ENCODE peak calls at places on chromosomes 3 and 15, in six cellular contexts. W is HCT116, N is stomach, J is esophagus muscularis mucosa, U is heart left ventricle, K is IMR-90. V is an unnamed sample.

GRCh38 chr3:144031938-144032337 is 60.3 kb downstream of the DIPK2A start:
- DNase-seq in U (peak; percentile 46), W (no peak), J (no peak), K (no peak), N (peak; percentile 79), V (peak; percentile 78)

GRCh38 chr3:114179575-114179974 is 723 bp upstream of the DRD3 start:
- DNase-seq in W (peak; percentile 15), N (no peak), K (peak; percentile 32), U (no peak), J (no peak), V (no peak)

GRCh38 chr3:129161860-129162271 is 1.0 kb upstream of the ISY1 start:
- DNase-seq in W (no peak), J (no peak), N (no peak), U (peak; percentile 35), K (peak; percentile 8), V (no peak)

GRCh38 chr3:120284702-120285507 is at the start of gene GPR156:
- DNase-seq in W (no peak), J (no peak), U (peak; percentile 30), N (no peak), K (no peak), V (no peak)

GRCh38 chr3:85801955-85802354 is 843.2 kb downstream of the CADM2 start:
- DNase-seq in K (no peak), N (no peak), W (no peak), U (no peak), J (no peak), V (no peak)

GRCh38 chr15:47991376-47991775 is 129.4 kb upstream of the SLC24A5 start:
- DNase-seq in K (peak; percentile 25), U (no peak), J (no peak), W (no peak), N (no peak), V (no peak)

GRCh38 chr15:50593761-50594160 is 47.3 kb upstream of the USP50 start:
- DNase-seq in J (no peak), K (no peak), U (no peak), N (no peak), W (no peak), V (no peak)

GRCh38 chr3:64196236-64196929 is 28.9 kb downstream of the PRICKLE2 start:
- DNase-seq in J (no peak), N (no peak), U (no peak), W (no peak), K (no peak), V (no peak)

GRCh38 chr3:3847994-3848970 is 49.1 kb downstream of the LRRN1 start:
- DNase-seq in K (no peak), N (no peak), U (no peak), J (no peak), W (no peak), V (no peak)

GRCh38 chr15:34329006-34329405 is 8.6 kb downstream of the SLC12A6 start:
- DNase-seq in J (no peak), N (no peak), U (no peak), W (no peak), K (no peak), V (no peak)

GRCh38 chr15:34327906-34328305 is 9.7 kb downstream of the SLC12A6 start:
- DNase-seq in W (no peak), K (no peak), N (no peak), U (no peak), J (no peak), V (no peak)

GRCh38 chr15:34323217-34323616 is 14.4 kb downstream of the SLC12A6 start:
- DNase-seq in U (no peak), J (no peak), W (no peak), N (no peak), K (no peak), V (no peak)

GRCh38 chr15:34324933-34325332 is 12.6 kb downstream of the SLC12A6 start:
- DNase-seq in U (no peak), N (no peak), W (no peak), K (no peak), J (no peak), V (no peak)

GRCh38 chr15:34325368-34325767 is 12.2 kb downstream of the SLC12A6 start:
- DNase-seq in N (no peak), K (no peak), W (no peak), U (no peak), J (no peak), V (no peak)
- H3K27me3 ChIP-seq in N (no peaks in the 10 kb centered on the region), K (no peaks in the 10 kb centered on the region), W (no peaks in the 10 kb centered on the region), U (no peaks in the 10 kb centered on the region), J (no peaks in the 10 kb centered on the region), V (no peaks in the 10 kb centered on the region)

GRCh38 chr3:28800203-28800602 is 451.6 kb upstream of the AZI2 start:
- DNase-seq in N (no peak), W (no peak), J (no peak), K (no peak), U (no peak), V (no peak)
- TF ChIP-seq POLR2A in N (no peak), W (no peak), J (no peak), K (no peak), U (no peak), V (no peak)

GRCh38 chr15:91101356-91101920 is 1.4 kb downstream of the SV2B start:
- DNase-seq in U (no peak), K (no peak), J (no peak), W (no peak), N (no peak), V (no peak)
- H3K4me3 ChIP-seq in U (no peak overlapping the region), K (no peak overlapping the region), J (peak overlapping the region; percentile 55), W (no peak overlapping the region), N (no peak overlapping the region), V (no peak overlapping the region)

GRCh38 chr15:29409890-29410289 is 140.3 kb upstream of the NSMCE3 start:
- DNase-seq in W (no peak), U (no peak), K (no peak), N (no peak), J (no peak), V (no peak)
- H3K27me3 ChIP-seq in W (peaks cover 22% of the 10 kb centered on the region), U (no peaks in the 10 kb centered on the region), K (no peaks in the 10 kb centered on the region), N (no peaks in the 10 kb centered on the region), J (peaks cover under 1% of the 10 kb centered on the region), V (no peaks in the 10 kb centered on the region)